ENCODE peak calls at places on chromosomes 6 and 20, in six cellular contexts. V is HEK293T, E is AG20443, Y is RCC 7860, Q is adipocyte, U is HAP-1. T is an unnamed sample.

GRCh38 chr20:51014797-51015722 is 7.8 kb downstream of the KCNG1 start:
- DNase-seq in U (peak), Q (peak), Y (peak), E (peak), V (peak), T (peak)

GRCh38 chr20:49712118-49712517 is 1.6 kb downstream of the B4GALT5 start:
- DNase-seq in E (no peak), U (no peak), V (no peak), Q (no peak), Y (no peak), T (no peak)

GRCh38 chr6:43276180-43277082 is 21.6 kb upstream of the SLC22A7 start:
- DNase-seq in Y (no peak), V (no peak), E (no peak), U (no peak), Q (no peak), T (no peak)

GRCh38 chr20:3472105-3472504 is 1.3 kb downstream of the ATRN start:
- DNase-seq in V (no peak), E (no peak), U (no peak), Q (peak), Y (no peak), T (no peak)

GRCh38 chr6:158506577-158506976 is 53.3 kb upstream of the TMEM181 start:
- DNase-seq in Q (no peak), V (peak), U (peak), E (no peak), Y (no peak), T (no peak)

GRCh38 chr6:159916752-159917151 is 26.0 kb downstream of the MAS1 start:
- DNase-seq in V (no peak), Y (no peak), Q (no peak), U (no peak), E (no peak), T (no peak)

GRCh38 chr20:53187402-53187801 is 215.2 kb downstream of the TSHZ2 start:
- DNase-seq in V (no peak), U (no peak), Q (no peak), E (no peak), Y (no peak), T (no peak)

GRCh38 chr6:26159417-26160273 is 72.4 kb downstream of the HFE start:
- DNase-seq in Y (peak), U (peak), E (peak), V (peak), Q (peak), T (peak)

GRCh38 chr6:43129434-43130194 is 41.5 kb upstream of the SRF start:
- DNase-seq in E (peak), Y (no peak), Q (peak), U (peak), V (peak), T (peak)

GRCh38 chr20:3797592-3798404 is 1.7 kb downstream of the CDC25B start:
- DNase-seq in Y (no peak), Q (no peak), V (no peak), U (no peak), E (peak), T (no peak)

GRCh38 chr6:53513519-53513966 is 31.4 kb downstream of the GCLC start:
- DNase-seq in E (no peak), U (no peak), Q (no peak), Y (no peak), V (no peak), T (no peak)

GRCh38 chr20:54438166-54438565 is 37.2 kb upstream of the DOK5 start:
- DNase-seq in V (no peak), U (no peak), Y (no peak), E (no peak), Q (no peak), T (no peak)

GRCh38 chr6:3939964-3940363 is 90.8 kb downstream of the FAM50B start:
- DNase-seq in U (no peak), V (no peak), Q (no peak), E (no peak), Y (no peak), T (no peak)

GRCh38 chr6:96227135-96227534 is 211.4 kb downstream of the FUT9 start:
- DNase-seq in E (no peak), V (no peak), U (peak), Y (no peak), Q (no peak), T (no peak)

GRCh38 chr20:64212750-64213149 is 42.8 kb upstream of the PCMTD2 start:
- DNase-seq in V (no peak), E (peak), U (no peak), Y (no peak), Q (peak), T (peak)

GRCh38 chr20:48949304-48950170 is 28.0 kb downstream of the ARFGEF2 start:
- DNase-seq in Q (no peak), U (no peak), E (no peak), Y (no peak), V (no peak), T (no peak)

GRCh38 chr6:26594730-26595632 is 1.8 kb upstream of the ABT1 start:
- DNase-seq in Q (peak), E (no peak), V (no peak), Y (peak), U (peak), T (no peak)

GRCh38 chr6:149160943-149161342 is 156.6 kb upstream of the TAB2 start:
- DNase-seq in Y (no peak), E (no peak), U (no peak), V (no peak), Q (no peak), T (no peak)

GRCh38 chr20:54042021-54042420 is 28.4 kb downstream of the BCAS1 start:
- DNase-seq in Q (no peak), U (no peak), V (no peak), E (no peak), Y (no peak), T (no peak)

GRCh38 chr6:33195304-33196022 is 3.2 kb upstream of the COL11A2 start:
- DNase-seq in E (no peak), V (no peak), Y (no peak), U (no peak), Q (no peak), T (no peak)

GRCh38 chr6:170210026-170210390 is 80.9 kb downstream of the DLL1 start:
- DNase-seq in Q (no peak), V (no peak), Y (no peak), U (no peak), E (no peak), T (no peak)

GRCh38 chr6:43127180-43127579 is 43.9 kb upstream of the SRF start:
- DNase-seq in Y (no peak), Q (no peak), U (no peak), V (no peak), E (no peak), T (no peak)

GRCh38 chr6:113920663-113921267 is 50.2 kb downstream of the HDAC2 start:
- DNase-seq in E (no peak), U (no peak), Q (no peak), V (no peak), Y (no peak), T (no peak)

GRCh38 chr6:160950507-160950906 is 41.1 kb upstream of the MAP3K4 start:
- DNase-seq in U (no peak), Y (no peak), Q (peak), V (no peak), E (peak), T (peak)

GRCh38 chr6:17585766-17586502 is 14.2 kb upstream of the FAM8A1 start:
- DNase-seq in Y (peak), E (no peak), U (peak), Q (no peak), V (peak), T (no peak)

GRCh38 chr6:20348091-20348490 is 53.6 kb upstream of the E2F3 start:
- DNase-seq in E (no peak), Q (no peak), Y (no peak), V (no peak), U (no peak), T (no peak)

T was measured in GM03348.